ENCODE peak calls at places on chromosomes 4 and X, in four cellular contexts. Y is GM12878, Q is HCT116, A is H1. H is an unnamed sample.

GRCh38 chrX:9235722-9236121 is 201.8 kb upstream of the FAM9B start:
- DNase-seq in Y (no peak), Q (no peak), A (no peak), H (no peak)

GRCh38 chr4:122710434-122711308 is 21.8 kb upstream of the BBS12 start:
- DNase-seq in Y (no peak), Q (no peak), A (no peak), H (no peak)

GRCh38 chrX:47174376-47174775 is 19.3 kb upstream of the UBA1 start:
- DNase-seq in Y (no peak), Q (no peak), A (no peak), H (no peak)

GRCh38 chr4:184815046-184815877 is 10.5 kb downstream of the ACSL1 start:
- DNase-seq in Y (peak; percentile 89), Q (peak; percentile 60), A (no peak), H (peak; percentile 86)

GRCh38 chrX:15751160-15751819 is 13.2 kb downstream of the CA5B start:
- DNase-seq in Y (no peak), Q (no peak), A (no peak), H (no peak)

GRCh38 chrX:111568356-111568755 is 56.9 kb downstream of the SERTM2 start:
- DNase-seq in Y (no peak), Q (peak; percentile 6), A (no peak), H (peak; percentile 5)

GRCh38 chr4:2500547-2500946 is 31.6 kb downstream of the RNF4 start:
- DNase-seq in Y (no peak), Q (no peak), A (no peak), H (no peak)

GRCh38 chr4:118772149-118773081 is 63.5 kb downstream of the SEC24D start:
- DNase-seq in Y (no peak), Q (peak; percentile 34), A (no peak), H (peak; percentile 44)

GRCh38 chr4:148054275-148054674 is 322.4 kb downstream of the ARHGAP10 start:
- DNase-seq in Y (no peak), Q (no peak), A (no peak), H (no peak)

GRCh38 chr4:185011408-185011807 is 6.9 kb upstream of the HELT start:
- DNase-seq in Y (no peak), Q (peak; percentile 4), A (no peak), H (peak; percentile 25)

GRCh38 chr4:1767770-1768366 is 25.2 kb upstream of the FGFR3 start:
- DNase-seq in Y (no peak), Q (no peak), A (peak; percentile 43), H (peak; percentile 90)

GRCh38 chr4:88283661-88284377 is 542 bp downstream of the PPM1K start:
- DNase-seq in Y (no peak), Q (peak; percentile 12), A (no peak), H (peak; percentile 61)

GRCh38 chr4:145819246-145820181 is 119.1 kb downstream of the ZNF827 start:
- DNase-seq in Y (no peak), Q (no peak), A (no peak), H (no peak)

GRCh38 chrX:136064661-136065043 is 79.4 kb downstream of the SLC9A6 start:
- DNase-seq in Y (no peak), Q (no peak), A (no peak), H (no peak)

GRCh38 chrX:73965833-73966232 is 338.1 kb upstream of the ZCCHC13 start:
- DNase-seq in Y (no peak), Q (no peak), A (peak; percentile 49), H (no peak)

GRCh38 chr4:177339794-177340374 is 30.2 kb downstream of the NEIL3 start:
- DNase-seq in Y (peak; percentile 4), Q (peak; percentile 4), A (no peak), H (peak; percentile 15)

GRCh38 chr4:185840201-185840600 is 28.2 kb upstream of the SORBS2 start:
- DNase-seq in Y (no peak), Q (no peak), A (no peak), H (no peak)

GRCh38 chrX:115650916-115651315 is 89.9 kb downstream of the PLS3 start:
- DNase-seq in Y (peak; percentile 17), Q (peak; percentile 23), A (no peak), H (peak; percentile 21)

GRCh38 chr4:121233982-121234381 is 69.9 kb upstream of the TNIP3 start:
- DNase-seq in Y (no peak), Q (no peak), A (no peak), H (no peak)

GRCh38 chrX:149365061-149365460 is 140.0 kb downstream of the IDS start:
- DNase-seq in Y (no peak), Q (no peak), A (no peak), H (no peak)

GRCh38 chrX:22389544-22390243 is 117.0 kb downstream of the CBLL2 start:
- DNase-seq in Y (no peak), Q (no peak), A (no peak), H (no peak)

GRCh38 chrX:73577368-73577767 is 14.4 kb downstream of the CHIC1 start:
- DNase-seq in Y (no peak), Q (no peak), A (no peak), H (no peak)

GRCh38 chr4:153713840-153714239 is 29.8 kb downstream of the TLR2 start:
- DNase-seq in Y (no peak), Q (no peak), A (no peak), H (no peak)

GRCh38 chr4:3805026-3805425 is 38.8 kb downstream of the ADRA2C start:
- DNase-seq in Y (no peak), Q (no peak), A (no peak), H (no peak)

GRCh38 chrX:97060019-97060418 is 176.3 kb downstream of the RPA4 start:
- DNase-seq in Y (no peak), Q (no peak), A (peak; percentile 5), H (no peak)

GRCh38 chrX:94830717-94831116 is 1156.7 kb downstream of the FAM133A start:
- DNase-seq in Y (no peak), Q (no peak), A (no peak), H (no peak)

GRCh38 chrX:111671668-111672067 is 9.3 kb upstream of the ALG13 start:
- DNase-seq in Y (no peak), Q (no peak), A (no peak), H (no peak)

GRCh38 chr4:81472249-81473085 is 760 bp upstream of the RASGEF1B start:
- DNase-seq in Y (peak; percentile 24), Q (no peak), A (no peak), H (peak; percentile 47)

GRCh38 chr4:128162434-128162833 is 101.3 kb downstream of the LARP1B start:
- DNase-seq in Y (no peak), Q (no peak), A (no peak), H (no peak)
- TF ChIP-seq EGR1 in Y (no peak), Q (no peak), A (no peak), H (no peak)

GRCh38 chrX:132834109-132834508 is 124.3 kb downstream of the HS6ST2 start:
- DNase-seq in Y (no peak), Q (no peak), A (no peak), H (no peak)

GRCh38 chrX:132834741-132835140 is 123.7 kb downstream of the HS6ST2 start:
- DNase-seq in Y (no peak), Q (no peak), A (no peak), H (no peak)

GRCh38 chrX:132833373-132833772 is 125.1 kb downstream of the HS6ST2 start:
- DNase-seq in Y (no peak), Q (no peak), A (no peak), H (no peak)

GRCh38 chrX:132836471-132836870 is 122.0 kb downstream of the HS6ST2 start:
- DNase-seq in Y (no peak), Q (no peak), A (no peak), H (no peak)

DNA sequence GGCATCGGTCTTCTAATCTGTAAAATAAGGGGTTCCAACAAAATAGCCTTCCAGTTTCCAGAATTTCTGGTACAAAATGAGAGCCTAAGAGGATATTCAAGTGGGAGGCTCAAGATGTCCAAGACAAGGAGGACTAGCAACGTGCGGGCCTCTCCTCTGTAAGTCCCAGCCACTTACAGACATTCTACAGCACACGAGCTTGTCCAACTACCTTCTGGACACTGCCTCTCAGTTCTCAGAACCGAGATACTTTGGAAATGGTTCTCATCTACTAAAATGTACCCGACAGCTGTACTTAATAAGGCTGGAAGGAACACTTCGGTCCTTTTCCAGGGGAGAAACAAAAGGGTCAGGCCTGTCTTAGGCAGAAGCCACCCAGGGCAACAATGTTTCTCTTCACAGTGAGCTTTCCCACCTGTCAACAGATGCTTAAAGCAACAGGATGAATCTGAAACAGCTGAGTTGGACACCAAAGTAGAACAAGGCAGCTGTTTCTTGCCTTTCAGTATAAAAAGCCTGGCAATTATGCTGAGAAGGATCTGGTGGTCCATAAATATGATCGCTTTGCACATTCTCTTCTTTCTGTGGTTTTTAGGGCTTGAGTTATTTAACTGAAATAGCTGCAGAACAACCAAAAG is 127.0 kb downstream of the HS6ST2 start:
- DNase-seq in Y (no peak), Q (no peak), A (no peak), H (no peak)
- TF ChIP-seq EGR1 in Y (no peak), Q (no peak), A (no peak), H (no peak)

GRCh38 chr4:41391271-41391670 is 134.5 kb downstream of the UCHL1 start:
- DNase-seq in Y (no peak), Q (no peak), A (no peak), H (no peak)
- TF ChIP-seq EGR1 in Y (no peak), Q (no peak), A (no peak), H (no peak)

GRCh38 chr4:128636906-128637305 is 172.6 kb upstream of the JADE1 start:
- DNase-seq in Y (no peak), Q (no peak), A (no peak), H (no peak)

GRCh38 chr4:128635939-128636551 is 173.5 kb upstream of the JADE1 start:
- DNase-seq in Y (no peak), Q (no peak), A (no peak), H (no peak)

GRCh38 chr4:128639586-128640270 is 169.8 kb upstream of the JADE1 start:
- DNase-seq in Y (no peak), Q (no peak), A (no peak), H (no peak)

GRCh38 chr4:128633067-128633466 is 176.4 kb upstream of the JADE1 start:
- DNase-seq in Y (no peak), Q (no peak), A (no peak), H (no peak)

GRCh38 chr4:128635141-128635911 is 174.2 kb upstream of the JADE1 start:
- DNase-seq in Y (no peak), Q (no peak), A (no peak), H (peak; percentile 73)
- TF ChIP-seq EGR1 in Y (no peak), Q (no peak), A (no peak), H (no peak)

DNA sequence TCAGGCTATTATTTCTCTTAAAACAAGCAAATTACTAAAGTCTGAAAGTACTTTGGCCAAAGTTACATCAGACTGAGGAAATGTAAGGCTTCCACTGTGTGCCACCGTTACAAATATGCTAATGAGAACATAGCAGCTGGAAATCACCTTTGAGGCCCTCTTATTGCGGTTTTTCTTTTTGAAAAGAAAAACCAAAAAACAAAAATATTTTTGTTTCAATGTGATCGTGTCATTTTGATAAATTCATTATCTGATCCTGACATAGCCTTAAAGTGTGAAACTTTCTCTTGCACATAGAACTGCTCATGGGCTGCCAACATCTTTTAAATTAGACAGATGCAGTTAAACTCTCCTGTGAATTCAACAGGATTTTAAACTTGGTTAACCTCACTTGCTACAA is 2.8 kb upstream of the TIFA start:
- DNase-seq in Y (no peak), Q (no peak), A (no peak), H (no peak)
- TF ChIP-seq EGR1 in Y (no peak), Q (no peak), A (no peak), H (no peak)

DNA sequence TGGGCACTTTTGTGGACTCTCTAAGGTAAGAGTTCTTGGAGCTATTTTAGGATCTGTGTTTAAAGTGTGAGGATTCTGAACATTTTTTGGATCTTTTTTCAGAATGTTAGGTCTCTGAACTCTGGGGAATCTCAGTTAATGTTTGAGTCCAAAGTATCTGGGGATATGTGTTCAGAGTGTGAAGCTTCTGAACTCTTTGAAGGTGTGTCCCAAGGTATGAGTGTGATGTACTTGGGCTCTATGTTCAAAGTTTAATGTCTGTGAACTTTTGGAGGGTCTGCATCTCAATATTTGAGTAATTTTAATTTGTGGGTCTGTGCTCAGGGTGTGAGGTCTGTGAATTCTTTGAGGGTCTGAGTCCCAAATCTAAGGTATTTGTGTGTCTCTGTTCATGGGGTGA is 35.4 kb upstream of the PAGE4 start:
- DNase-seq in Y (no peak), Q (no peak), A (no peak), H (no peak)
- TF ChIP-seq EGR1 in Y (no peak), Q (no peak), A (no peak), H (no peak)